ENCODE peak calls at places on chromosomes 11 and 22, in four cellular contexts. H is IMR-90, X is H9, W is mesendoderm. T is an unnamed sample.

GRCh38 chr11:63837027-63837688 is 1.8 kb upstream of the MARK2 start:
- DNase-seq in H (peak), W (peak), X (peak), T (peak)

GRCh38 chr11:79488286-79488685 is 47.5 kb upstream of the TENM4 start:
- DNase-seq in H (no peak), W (no peak), X (no peak), T (no peak)

GRCh38 chr11:76637491-76638266 is 32.9 kb downstream of the LRRC32 start:
- DNase-seq in W (no peak), X (peak), H (no peak), T (no peak)

GRCh38 chr22:27670701-27671412 is 130.7 kb downstream of the MN1 start:
- DNase-seq in X (peak), H (no peak), W (peak), T (peak)

GRCh38 chr11:71241721-71242259 is 10.6 kb downstream of the SHANK2 start:
- DNase-seq in H (no peak), X (peak), W (no peak), T (no peak)

GRCh38 chr11:83956119-83956697 is 670.0 kb upstream of the CCDC90B start:
- DNase-seq in X (no peak), W (no peak), H (no peak), T (no peak)

GRCh38 chr22:43018615-43019014 is 3.7 kb upstream of the PACSIN2 start:
- DNase-seq in W (no peak), H (no peak), X (no peak), T (no peak)

GRCh38 chr11:47938791-47939560 is 41.4 kb upstream of the PTPRJ start:
- DNase-seq in H (no peak), W (no peak), X (no peak), T (no peak)

GRCh38 chr11:128555606-128556005 is 31.8 kb downstream of the ETS1 start:
- DNase-seq in H (no peak), W (peak), X (peak), T (no peak)

GRCh38 chr11:100719362-100719761 is 32.3 kb downstream of the ARHGAP42 start:
- DNase-seq in X (peak), H (peak), W (peak), T (no peak)

GRCh38 chr11:47669856-47670255 is 27.5 kb upstream of the MTCH2 start:
- DNase-seq in W (no peak), X (no peak), H (no peak), T (no peak)

GRCh38 chr11:10604340-10604748 is 35.9 kb upstream of the LYVE1 start:
- DNase-seq in H (peak), X (no peak), W (no peak), T (no peak)

GRCh38 chr11:27468209-27468608 is 4.4 kb downstream of the LGR4 start:
- DNase-seq in H (peak), W (no peak), X (no peak), T (no peak)

GRCh38 chr11:77151804-77152513 is 23.9 kb downstream of the MYO7A start:
- DNase-seq in X (no peak), W (no peak), H (peak), T (no peak)

GRCh38 chr22:27801197-27801615 is 350 bp downstream of the MN1 start:
- DNase-seq in W (peak), H (peak), X (peak), T (no peak)

GRCh38 chr22:35637943-35638342 is 10.3 kb upstream of the APOL6 start:
- DNase-seq in H (peak), X (no peak), W (no peak), T (no peak)

GRCh38 chr11:121415861-121416260 is 36.3 kb upstream of the SORL1 start:
- DNase-seq in W (no peak), H (no peak), X (no peak), T (no peak)

GRCh38 chr11:61791737-61792309 is 576 bp downstream of the TMEM258 start:
- DNase-seq in W (peak), X (no peak), H (peak), T (no peak)

GRCh38 chr11:133787379-133788103 is 57.8 kb downstream of the SPATA19 start:
- DNase-seq in W (peak), X (peak), H (no peak), T (peak)

GRCh38 chr11:69172674-69173073 is 16.9 kb downstream of the SMIM38 start:
- DNase-seq in H (peak), W (peak), X (no peak), T (no peak)

GRCh38 chr11:63909621-63910506 is 7.1 kb downstream of the RCOR2 start:
- DNase-seq in W (peak), X (peak), H (no peak), T (no peak)

GRCh38 chr11:133823211-133823610 is 22.1 kb downstream of the SPATA19 start:
- DNase-seq in X (no peak), W (no peak), H (no peak), T (peak)

GRCh38 chr11:108713076-108713790 is 48.4 kb downstream of the DDX10 start:
- DNase-seq in X (no peak), W (no peak), H (peak), T (no peak)

GRCh38 chr22:23781533-23781932 is 5.2 kb upstream of the SMARCB1 start:
- DNase-seq in H (peak), X (no peak), W (no peak), T (no peak)

GRCh38 chr11:121293276-121293569 is 652 bp downstream of the SC5D start:
- DNase-seq in W (no peak), X (no peak), H (peak), T (no peak)

GRCh38 chr11:74311352-74311926 is at the start of gene P4HA3:
- DNase-seq in H (peak), W (peak), X (peak), T (peak)

GRCh38 chr11:122276221-122276620 is 160.2 kb upstream of the BLID start:
- DNase-seq in X (no peak), H (no peak), W (no peak), T (no peak)

GRCh38 chr22:45934659-45935341 is 42.2 kb downstream of the WNT7B start:
- DNase-seq in X (no peak), H (peak), W (no peak), T (no peak)

GRCh38 chr11:29959488-29959887 is 57.3 kb downstream of the KCNA4 start:
- DNase-seq in W (no peak), H (no peak), X (no peak), T (no peak)

GRCh38 chr11:83725161-83725560 is 439.0 kb upstream of the CCDC90B start:
- DNase-seq in H (no peak), X (peak), W (peak), T (no peak)

GRCh38 chr22:27385261-27385998 is 416.1 kb downstream of the MN1 start:
- DNase-seq in H (no peak), X (peak), W (no peak), T (peak)

DNA sequence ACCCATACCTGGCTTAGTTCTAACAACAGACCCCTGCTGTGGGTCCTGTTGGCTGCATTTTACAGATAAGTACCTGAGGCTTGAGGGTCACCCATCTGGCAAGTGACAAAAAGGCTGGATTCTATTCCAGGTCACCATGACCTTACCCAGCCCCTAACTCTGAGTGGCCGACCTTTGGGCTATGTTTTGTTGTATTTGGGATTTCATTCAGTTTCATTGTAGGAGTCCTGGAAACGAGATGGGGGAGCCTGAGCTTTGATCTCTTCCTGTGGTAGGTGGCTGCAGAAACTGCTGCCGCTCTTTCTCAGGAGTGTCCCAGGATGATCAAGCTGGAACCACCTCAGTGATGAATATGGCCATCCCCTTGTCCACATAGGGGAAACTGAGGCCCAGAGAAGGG is 24.6 kb upstream of the YWHAH start:
- DNase-seq in H (no peak), X (no peak), W (no peak), T (no peak)
- H3K56ac ChIP-seq in H (no peak), X (no peak), W (no peak), T (no peak)

GRCh38 chr11:12196862-12197261 is 86.5 kb downstream of the MICAL2 start:
- DNase-seq in X (no peak), H (no peak), W (no peak), T (no peak)

GRCh38 chr11:12198261-12198925 is 88.0 kb downstream of the MICAL2 start:
- DNase-seq in X (no peak), W (no peak), H (no peak), T (no peak)

GRCh38 chr11:12195773-12196172 is 85.4 kb downstream of the MICAL2 start:
- DNase-seq in W (peak), H (no peak), X (no peak), T (no peak)

GRCh38 chr11:12193515-12194336 is 83.3 kb downstream of the MICAL2 start:
- DNase-seq in H (no peak), X (no peak), W (no peak), T (no peak)

GRCh38 chr11:12196335-12196734 is 85.9 kb downstream of the MICAL2 start:
- DNase-seq in X (no peak), W (no peak), H (no peak), T (no peak)
- H3K56ac ChIP-seq in X (no peak), W (no peak), H (no peak), T (no peak)

GRCh38 chr11:44305149-44305642 is 4.7 kb downstream of the ALX4 start:
- DNase-seq in H (no peak), W (no peak), X (no peak), T (no peak)
- H3K56ac ChIP-seq in H (no peak), W (no peak), X (no peak), T (no peak)

GRCh38 chr11:129701706-129702105 is 113.9 kb upstream of the TMEM45B start:
- DNase-seq in W (no peak), H (no peak), X (no peak), T (no peak)

GRCh38 chr11:129700701-129701100 is 114.9 kb upstream of the TMEM45B start:
- DNase-seq in X (no peak), H (no peak), W (no peak), T (no peak)

GRCh38 chr11:129698212-129698611 is 117.4 kb upstream of the TMEM45B start:
- DNase-seq in H (no peak), W (no peak), X (no peak), T (no peak)

GRCh38 chr11:129702410-129703390 is 112.9 kb upstream of the TMEM45B start:
- DNase-seq in X (peak), W (no peak), H (no peak), T (no peak)

GRCh38 chr11:129699711-129700304 is 115.8 kb upstream of the TMEM45B start:
- DNase-seq in W (peak), X (no peak), H (no peak), T (no peak)
- H3K56ac ChIP-seq in W (no peak), X (no peak), H (no peak), T (no peak)

GRCh38 chr11:65979261-65979759 is 17.8 kb downstream of the SART1 start:
- DNase-seq in W (no peak), H (no peak), X (no peak), T (no peak)
- H3K56ac ChIP-seq in W (no peak), H (no peak), X (no peak), T (no peak)

GRCh38 chr11:113779496-113779895 is at the start of gene CLDN25:
- DNase-seq in X (no peak), W (no peak), H (no peak), T (no peak)
- H3K56ac ChIP-seq in X (no peak), W (no peak), H (no peak), T (no peak)

GRCh38 chr11:103488021-103488420 is 378.8 kb downstream of the DYNC2H1 start:
- DNase-seq in H (no peak), X (no peak), W (no peak), T (no peak)

GRCh38 chr11:103484545-103484944 is 375.3 kb downstream of the DYNC2H1 start:
- DNase-seq in X (no peak), W (no peak), H (no peak), T (no peak)

GRCh38 chr11:103486609-103487008 is 377.4 kb downstream of the DYNC2H1 start:
- DNase-seq in H (peak), X (no peak), W (no peak), T (no peak)

GRCh38 chr11:103488579-103488978 is 379.4 kb downstream of the DYNC2H1 start:
- DNase-seq in W (no peak), X (no peak), H (no peak), T (no peak)

DNA sequence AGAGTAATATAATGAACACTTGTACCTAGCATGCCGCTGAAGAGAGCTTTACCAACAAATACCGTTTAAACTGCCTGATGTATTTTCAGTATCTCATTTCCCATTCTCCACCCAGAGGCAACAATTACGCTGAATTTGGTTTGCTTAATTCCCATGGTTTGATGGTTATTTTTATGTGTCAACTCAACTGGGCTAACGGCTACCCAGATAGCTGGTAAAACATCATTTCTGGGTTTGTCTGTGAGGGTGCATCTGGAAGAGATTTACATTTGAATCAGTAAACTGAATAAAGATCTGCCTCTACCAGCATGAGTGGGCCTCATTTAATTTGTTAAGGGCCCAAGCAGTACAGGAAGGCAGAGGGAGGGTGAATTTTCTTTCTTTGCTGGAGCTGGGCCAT is 377.9 kb downstream of the DYNC2H1 start:
- DNase-seq in X (no peak), W (no peak), H (no peak), T (no peak)
- H3K56ac ChIP-seq in X (no peak), W (no peak), H (no peak), T (no peak)

GRCh38 chr22:17929909-17930308 is 94.5 kb downstream of the MICAL3 start:
- DNase-seq in W (no peak), X (no peak), H (no peak), T (no peak)

GRCh38 chr22:17931400-17931825 is 92.9 kb downstream of the MICAL3 start:
- DNase-seq in H (no peak), X (no peak), W (no peak), T (no peak)

GRCh38 chr22:17928391-17928790 is 96.0 kb downstream of the MICAL3 start:
- DNase-seq in X (no peak), H (no peak), W (no peak), T (no peak)

GRCh38 chr22:17927062-17927461 is 97.3 kb downstream of the MICAL3 start:
- DNase-seq in X (no peak), W (no peak), H (no peak), T (no peak)

DNA sequence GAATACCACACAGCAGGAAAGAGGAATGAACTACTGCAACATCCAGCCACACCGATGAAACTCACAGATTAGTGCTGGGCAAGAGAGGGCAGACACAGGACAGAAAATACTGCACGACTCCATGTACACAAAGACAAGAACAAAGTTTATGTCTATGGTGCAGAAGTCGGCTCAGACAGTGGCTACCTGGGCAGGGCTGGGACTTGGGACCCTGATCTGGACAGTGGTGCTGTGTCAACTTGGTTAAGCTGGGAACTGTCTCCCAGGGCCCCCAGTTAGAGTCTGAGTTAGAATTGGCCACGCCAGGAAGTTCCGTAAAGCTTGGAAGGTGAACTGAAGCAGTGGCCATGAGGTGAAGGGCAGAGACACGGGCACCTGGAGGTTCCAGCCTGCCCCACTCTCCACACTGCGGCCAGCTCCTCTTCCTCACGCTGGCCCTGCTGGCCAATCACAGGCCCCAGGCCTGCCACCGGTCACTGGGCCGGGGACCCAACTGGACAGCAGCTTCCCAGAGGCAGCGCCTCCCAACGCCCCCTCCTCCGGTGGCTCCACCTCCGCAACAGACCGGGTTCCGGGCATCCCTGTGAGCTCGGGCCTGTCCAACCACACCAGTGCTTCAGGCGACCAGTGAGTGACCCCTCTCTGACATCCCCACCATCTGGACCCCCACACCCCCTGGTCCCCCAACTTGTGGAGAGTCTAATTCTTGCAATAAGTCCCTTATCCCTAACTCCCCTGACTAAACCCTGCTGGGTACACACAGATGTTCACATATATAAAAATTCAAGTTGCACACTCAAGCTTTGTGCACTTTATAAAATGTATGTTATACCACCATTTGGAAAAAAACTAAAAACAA is 93.7 kb downstream of the MICAL3 start:
- DNase-seq in X (no peak), H (no peak), W (no peak), T (no peak)
- H3K56ac ChIP-seq in X (no peak), H (no peak), W (no peak), T (no peak)